ENCODE peak calls at places on chromosomes 3 and 15, in nine cellular contexts. Y, Q, S, W, X, F, V, N and R are unnamed samples.

GRCh38 chr3:188088948-188089685 is 64.8 kb upstream of the LPP start:
- DNase-seq in V (no peak), S (no peak), X (no peak), F (peak), Y (no peak), N (no peak), W (no peak), Q (no peak), R (no peak)

GRCh38 chr3:29255854-29256696 is 24.8 kb upstream of the RBMS3 start:
- DNase-seq in X (no peak), V (no peak), N (no peak), Q (no peak), F (peak), Y (peak), S (peak), W (no peak), R (no peak)

GRCh38 chr3:80190051-80190450 is 422.3 kb upstream of the ROBO1 start:
- DNase-seq in X (no peak), S (peak), Q (no peak), F (peak), Y (peak), W (no peak), V (no peak), N (peak), R (no peak)

GRCh38 chr15:83890584-83890983 is 236.7 kb downstream of the ADAMTSL3 start:
- DNase-seq in V (no peak), S (no peak), F (peak), Q (no peak), X (no peak), W (no peak), Y (no peak), N (no peak), R (peak)

GRCh38 chr15:89016549-89017041 is 71.7 kb upstream of the ABHD2 start:
- DNase-seq in W (no peak), X (peak), Q (no peak), V (no peak), F (peak), S (peak), Y (peak), N (peak), R (no peak)

GRCh38 chr3:127286571-127287140 is 1.2 kb downstream of the PRR20G start:
- DNase-seq in Y (peak), W (no peak), F (peak), N (peak), S (no peak), X (no peak), V (no peak), Q (no peak), R (no peak)

GRCh38 chr15:42457445-42458442 is 33.2 kb downstream of the ZNF106 start:
- DNase-seq in W (no peak), V (no peak), X (no peak), F (peak), S (peak), Q (peak), Y (peak), N (no peak), R (peak)

GRCh38 chr3:48464713-48465221 is 18.2 kb downstream of the ATRIP start:
- DNase-seq in N (no peak), S (no peak), V (no peak), Y (no peak), F (no peak), Q (no peak), W (no peak), X (no peak), R (peak)

GRCh38 chr3:151107701-151108100 is 22.2 kb downstream of the MED12L start:
- DNase-seq in V (no peak), S (no peak), W (no peak), X (no peak), F (no peak), Q (no peak), Y (peak), N (no peak), R (no peak)

GRCh38 chr15:67011620-67012005 is 53.8 kb upstream of the SMAD3 start:
- DNase-seq in N (no peak), F (no peak), X (no peak), Q (no peak), W (no peak), V (no peak), Y (no peak), S (no peak), R (no peak)

GRCh38 chr3:42442640-42443039 is 32.2 kb upstream of the LYZL4 start:
- DNase-seq in Y (no peak), F (no peak), X (no peak), S (no peak), V (no peak), Q (no peak), N (no peak), W (no peak), R (no peak)

GRCh38 chr15:90160781-90161727 is 40.1 kb upstream of the SEMA4B start:
- DNase-seq in W (no peak), Y (no peak), N (no peak), S (no peak), X (no peak), F (peak), V (no peak), Q (no peak), R (no peak)

GRCh38 chr3:79724206-79724605 is 43.6 kb downstream of the ROBO1 start:
- DNase-seq in Y (no peak), Q (no peak), X (no peak), N (no peak), F (no peak), S (no peak), W (no peak), V (no peak), R (no peak)

GRCh38 chr15:70328137-70329115 is 230.7 kb upstream of the TLE3 start:
- DNase-seq in N (no peak), S (peak), X (no peak), Q (peak), Y (peak), V (no peak), W (no peak), F (no peak), R (peak)

GRCh38 chr3:4634894-4635293 is 141.7 kb downstream of the ITPR1 start:
- DNase-seq in V (no peak), Q (no peak), Y (no peak), S (no peak), N (no peak), W (no peak), F (no peak), X (no peak), R (no peak)

GRCh38 chr3:4061201-4061600 is 242.0 kb upstream of the SETMAR start:
- DNase-seq in V (no peak), N (no peak), W (no peak), X (no peak), Q (no peak), S (no peak), Y (no peak), F (no peak), R (no peak)

GRCh38 chr15:39443659-39444219 is 137.1 kb upstream of the THBS1 start:
- DNase-seq in F (no peak), Y (no peak), X (no peak), Q (no peak), N (no peak), W (no peak), S (no peak), V (no peak), R (no peak)

GRCh38 chr3:127655641-127656040 is 17.1 kb upstream of the ABTB1 start:
- DNase-seq in F (peak), X (no peak), N (no peak), Y (peak), V (no peak), S (peak), Q (no peak), W (no peak), R (no peak)

GRCh38 chr3:72272356-72272755 is 487.4 kb upstream of the PROK2 start:
- DNase-seq in F (no peak), S (no peak), X (no peak), V (no peak), N (no peak), W (no peak), Q (no peak), Y (no peak), R (no peak)

GRCh38 chr3:39284457-39284881 is 4.6 kb upstream of the CX3CR1 start:
- DNase-seq in S (peak), F (no peak), V (no peak), Y (peak), X (no peak), W (peak), Q (no peak), N (no peak), R (no peak)

GRCh38 chr3:131804565-131805133 is 230.2 kb downstream of the CPNE4 start:
- DNase-seq in W (no peak), Q (no peak), S (no peak), V (no peak), Y (peak), X (no peak), N (no peak), F (no peak), R (no peak)

GRCh38 chr3:17221529-17221928 is 336.8 kb downstream of the PLCL2 start:
- DNase-seq in Y (no peak), X (no peak), V (no peak), S (no peak), N (no peak), Q (no peak), F (no peak), W (no peak), R (no peak)

GRCh38 chr3:188439080-188439479 is 285.1 kb downstream of the LPP start:
- DNase-seq in Q (no peak), F (no peak), X (no peak), S (no peak), Y (no peak), V (no peak), W (no peak), N (no peak), R (no peak)

GRCh38 chr3:139772539-139773500 is 95.0 kb upstream of the NMNAT3 start:
- DNase-seq in X (no peak), Y (peak), Q (no peak), V (no peak), S (peak), W (no peak), F (peak), N (peak), R (no peak)

GRCh38 chr3:99809565-99809964 is 8.1 kb upstream of the CMSS1 start:
- DNase-seq in W (no peak), F (no peak), S (no peak), N (no peak), V (no peak), Q (no peak), X (no peak), Y (no peak), R (no peak)

GRCh38 chr15:75736256-75736655 is 23.6 kb upstream of the CSPG4 start:
- DNase-seq in F (no peak), Y (no peak), W (no peak), V (no peak), N (no peak), S (no peak), Q (no peak), X (no peak), R (peak)

GRCh38 chr3:186722457-186722856 is 5.3 kb downstream of the KNG1 start:
- DNase-seq in V (peak), N (no peak), Y (peak), S (no peak), X (peak), F (peak), Q (no peak), W (peak), R (no peak)

GRCh38 chr15:40847225-40847961 is 3.5 kb downstream of the SPINT1 start:
- DNase-seq in V (peak), N (peak), S (no peak), X (no peak), Q (no peak), Y (no peak), F (peak), W (peak), R (no peak)

GRCh38 chr15:89322822-89323221 is 11.8 kb downstream of the POLG start:
- DNase-seq in X (no peak), S (no peak), F (no peak), W (no peak), Q (no peak), N (no peak), V (no peak), Y (no peak), R (no peak)

GRCh38 chr3:195508185-195508584 is 34.9 kb downstream of the PPP1R2 start:
- DNase-seq in V (no peak), Y (no peak), Q (no peak), W (no peak), F (no peak), S (no peak), N (no peak), X (no peak), R (no peak)

GRCh38 chr3:142040941-142041575 is 108.3 kb downstream of the TFDP2 start:
- DNase-seq in S (no peak), F (no peak), W (no peak), N (no peak), X (no peak), V (no peak), Y (no peak), Q (no peak), R (no peak)

GRCh38 chr3:165753560-165753959 is 83.7 kb downstream of the BCHE start:
- DNase-seq in Y (peak), Q (no peak), X (no peak), S (peak), W (no peak), V (no peak), F (peak), N (peak), R (no peak)

GRCh38 chr3:129796146-129796545 is 97.4 kb downstream of the TMCC1 start:
- DNase-seq in V (no peak), S (no peak), X (no peak), Y (no peak), W (no peak), N (no peak), Q (no peak), F (peak), R (no peak)

GRCh38 chr15:96268421-96269204 is 61.9 kb upstream of the NR2F2 start:
- DNase-seq in Q (no peak), W (no peak), F (peak), V (no peak), S (peak), N (peak), X (no peak), Y (peak), R (no peak)

GRCh38 chr3:55686720-55687254 is 199.7 kb upstream of the WNT5A start:
- DNase-seq in F (no peak), Y (no peak), V (no peak), W (no peak), Q (no peak), N (no peak), X (no peak), S (peak), R (no peak)

GRCh38 chr3:190375250-190375649 is 12.7 kb upstream of the CLDN16 start:
- DNase-seq in S (no peak), N (no peak), X (no peak), V (no peak), Q (no peak), W (no peak), Y (no peak), F (peak), R (no peak)

DNA sequence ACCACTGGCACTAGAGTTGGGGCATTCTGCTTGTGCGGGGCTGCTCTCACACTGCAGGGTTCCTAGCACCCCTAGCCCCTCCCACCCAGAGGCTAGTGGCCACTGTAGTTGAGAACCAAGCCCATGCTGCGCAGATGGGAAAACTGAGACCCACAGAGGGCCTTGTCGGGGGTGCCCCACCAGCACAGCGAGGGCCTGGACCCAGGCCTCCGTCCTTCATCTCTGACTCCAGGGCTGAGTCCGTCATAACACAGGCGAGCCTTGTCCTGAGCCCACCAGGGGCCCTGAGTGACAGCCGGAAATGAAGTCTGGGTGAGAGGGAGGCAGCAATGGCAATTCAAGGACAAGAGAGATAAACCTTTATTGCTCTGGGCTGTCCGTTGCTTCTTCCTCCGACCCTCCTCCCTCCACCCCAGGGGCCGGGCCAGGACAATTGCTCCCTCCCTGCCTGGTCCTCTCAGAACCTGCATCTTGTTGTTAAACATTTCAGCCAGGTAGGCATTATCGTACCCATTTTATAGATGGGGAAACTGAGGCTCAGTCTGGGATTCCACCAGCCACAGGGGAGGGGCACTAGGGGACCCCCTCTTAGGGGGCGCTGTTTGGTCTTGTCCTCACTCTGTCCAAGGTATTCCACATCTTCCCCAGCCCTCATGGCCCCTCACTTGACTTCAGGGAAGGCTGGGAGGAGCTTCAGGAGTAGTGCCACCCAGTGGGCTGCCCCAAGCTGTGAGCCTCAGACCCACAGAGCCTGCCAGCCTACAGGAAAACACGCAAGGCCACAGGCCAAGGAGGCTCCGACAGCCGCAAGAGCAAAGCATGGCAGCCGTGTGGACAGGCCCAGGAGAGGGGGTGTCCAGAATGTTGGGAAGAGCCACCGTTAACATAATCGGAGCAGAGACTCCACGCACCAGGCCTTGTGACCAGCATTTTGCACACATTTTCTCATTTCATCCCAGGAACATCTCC is 4.4 kb upstream of the GRIP2 start:
- DNase-seq in W (no peak), N (no peak), Q (no peak), V (no peak), S (no peak), Y (no peak), F (no peak), X (no peak), R (no peak)
- TF ChIP-seq CTCF in W (no peak), N (no peak), Q (no peak), V (no peak), S (no peak), Y (no peak), F (no peak), X (no peak), R (no peak)

DNA sequence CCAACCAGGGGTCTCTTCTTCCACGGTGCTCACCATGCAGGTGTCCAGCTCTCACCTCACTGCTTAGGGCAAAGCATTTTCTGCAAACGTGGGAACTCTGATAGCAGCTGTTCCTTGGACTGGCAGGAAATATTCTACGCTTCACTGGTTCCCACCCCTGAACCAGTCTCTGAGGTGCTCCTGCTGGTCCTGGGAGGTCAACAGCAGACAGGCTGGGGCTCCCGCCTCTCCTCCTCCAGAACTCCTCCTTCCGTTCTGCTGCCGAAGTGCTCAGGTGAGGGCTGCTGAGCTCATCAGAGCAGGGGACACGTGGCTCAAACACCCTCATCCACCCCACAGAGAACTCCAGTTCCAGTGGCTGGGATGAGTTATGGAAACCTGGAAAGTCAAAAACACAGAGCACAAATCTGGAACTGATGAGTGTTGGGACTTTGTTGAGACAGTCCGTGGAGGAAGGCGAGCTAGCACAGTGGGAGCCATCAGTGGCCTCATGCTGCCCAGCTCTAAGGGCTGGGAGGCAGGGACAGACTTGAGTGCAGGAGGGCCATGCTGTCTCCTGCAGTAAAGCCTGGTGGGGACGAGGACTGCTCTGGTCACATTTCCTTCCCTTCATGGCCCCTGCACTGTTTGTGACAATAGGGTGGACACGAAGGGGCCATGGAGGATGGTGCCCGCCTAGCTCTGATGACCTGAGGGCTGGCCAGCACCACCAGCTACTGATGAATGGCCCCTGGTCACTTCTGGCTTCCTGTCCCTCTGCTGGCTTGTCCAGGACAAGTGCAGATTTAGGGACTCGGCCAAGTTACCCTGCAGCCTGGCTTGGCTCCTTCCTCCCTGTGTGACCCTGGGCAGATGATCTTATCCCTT is 137.8 kb downstream of the KLF13 start:
- DNase-seq in Q (peak), W (no peak), S (no peak), Y (no peak), F (no peak), N (no peak), X (no peak), V (no peak), R (no peak)
- TF ChIP-seq CTCF in Q (no peak), W (no peak), S (no peak), Y (no peak), F (no peak), N (no peak), X (no peak), V (no peak), R (no peak)

GRCh38 chr15:99253381-99254090 is 2.3 kb downstream of the LRRC28 start:
- DNase-seq in Q (no peak), F (no peak), V (no peak), S (peak), N (no peak), W (no peak), Y (peak), X (no peak), R (no peak)
- TF ChIP-seq CTCF in Q (no peak), F (no peak), V (no peak), S (no peak), N (no peak), W (no peak), Y (peak), X (no peak), R (no peak)

GRCh38 chr3:77319711-77320110 is 279.8 kb downstream of the ROBO2 start:
- DNase-seq in X (no peak), V (no peak), Q (no peak), S (no peak), N (no peak), W (peak), F (peak), Y (no peak), R (no peak)

GRCh38 chr3:77323616-77324015 is 283.7 kb downstream of the ROBO2 start:
- DNase-seq in N (no peak), Q (no peak), Y (no peak), V (no peak), S (no peak), F (no peak), W (no peak), X (no peak), R (no peak)

GRCh38 chr3:77324115-77324514 is 284.2 kb downstream of the ROBO2 start:
- DNase-seq in W (no peak), Y (no peak), F (no peak), S (no peak), N (no peak), X (no peak), V (no peak), Q (no peak), R (no peak)

GRCh38 chr3:77321646-77322045 is 281.7 kb downstream of the ROBO2 start:
- DNase-seq in W (no peak), X (no peak), Y (no peak), N (no peak), F (no peak), V (no peak), S (peak), Q (no peak), R (no peak)

DNA sequence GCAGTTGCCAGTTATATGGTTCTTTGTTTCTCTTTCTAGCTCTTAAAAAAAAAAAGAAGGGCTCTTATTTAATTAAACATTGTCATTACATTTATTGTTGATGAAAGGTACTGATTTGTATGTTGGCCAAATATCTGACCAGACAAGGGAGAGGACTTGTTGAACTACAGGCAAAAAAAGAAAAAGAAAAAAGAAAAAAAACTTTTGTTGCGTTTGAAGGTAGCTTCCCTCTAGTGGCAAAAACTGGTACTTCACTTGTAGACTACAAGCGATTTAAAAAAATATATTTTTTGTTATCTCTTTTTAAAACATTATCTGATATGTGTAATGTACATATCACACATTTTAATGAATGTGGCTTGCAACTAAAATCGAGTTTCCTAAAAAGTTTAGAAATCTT is 280.6 kb downstream of the ROBO2 start:
- DNase-seq in Q (no peak), W (peak), N (no peak), F (peak), Y (peak), V (no peak), X (peak), S (peak), R (no peak)
- TF ChIP-seq CTCF in Q (peak), W (peak), N (peak), F (peak), Y (peak), V (peak), X (peak), S (peak), R (peak)

GRCh38 chr3:117355566-117355965 is 646.0 kb downstream of the TUSC7 start:
- DNase-seq in F (peak), Q (no peak), Y (peak), N (no peak), S (no peak), W (no peak), V (peak), X (no peak), R (no peak)
- TF ChIP-seq CTCF in F (peak), Q (peak), Y (peak), N (no peak), S (peak), W (no peak), V (peak), X (peak), R (peak)